ENCODE peak calls at places on chromosomes 4 and X, in four cellular contexts. T is astrocyte, I is endodermal cell, C is AG09309. X is an unnamed sample.

GRCh38 chr4:173319696-173320095 is 14.5 kb downstream of the HMGB2 start:
- DNase-seq in I (no peak), T (no peak), C (no peak), X (peak; percentile 57)

GRCh38 chr4:127922226-127922625 is 41.5 kb downstream of the PLK4 start:
- DNase-seq in T (no peak), C (no peak), I (no peak), X (peak; percentile 22)

GRCh38 chr4:110344165-110344564 is 131.8 kb upstream of the ENPEP start:
- DNase-seq in T (no peak), I (peak; percentile 72), C (no peak), X (peak; percentile 33)

GRCh38 chrX:91081873-91082272 is 352.8 kb upstream of the PABPC5 start:
- DNase-seq in I (no peak), T (no peak), C (no peak), X (no peak)

GRCh38 chr4:52269761-52270160 is 218.7 kb downstream of the SPATA18 start:
- DNase-seq in T (no peak), C (no peak), I (no peak), X (no peak)

GRCh38 chrX:135707880-135708279 is 5.6 kb upstream of the CT45A1 start:
- DNase-seq in C (no peak), T (no peak), I (peak; percentile 82), X (no peak)

GRCh38 chr4:56158483-56158882 is 209.7 kb downstream of the CEP135 start:
- DNase-seq in T (no peak), I (no peak), C (no peak), X (no peak)

GRCh38 chr4:15996773-15997172 is 33.8 kb upstream of the FGFBP2 start:
- DNase-seq in I (no peak), T (no peak), C (no peak), X (no peak)

GRCh38 chrX:129980540-129981206 is 1.8 kb upstream of the BCORL1 start:
- DNase-seq in I (peak; percentile 81), T (no peak), C (no peak), X (no peak)

GRCh38 chr4:138111462-138112000 is 130.6 kb downstream of the SLC7A11 start:
- DNase-seq in C (no peak), T (peak; percentile 63), I (peak; percentile 72), X (peak; percentile 74)

GRCh38 chr4:127622923-127623754 is 9.6 kb upstream of the INTU start:
- DNase-seq in I (peak; percentile 94), C (no peak), T (peak; percentile 25), X (peak; percentile 2)

GRCh38 chrX:110407910-110408545 is 49.4 kb downstream of the RTL9 start:
- DNase-seq in C (no peak), I (peak; percentile 82), T (no peak), X (peak; percentile 80)

GRCh38 chrX:1462596-1463251 is 10.0 kb upstream of the ASMTL start:
- DNase-seq in T (peak; percentile 87), C (peak; percentile 51), I (no peak), X (peak; percentile 79)

GRCh38 chr4:95889662-95890061 is 49.8 kb downstream of the PDHA2 start:
- DNase-seq in I (peak; percentile 77), C (no peak), T (peak; percentile 3), X (no peak)

GRCh38 chrX:30706216-30706775 is 53.1 kb downstream of the GK start:
- DNase-seq in C (no peak), I (no peak), T (no peak), X (no peak)

GRCh38 chrX:6384391-6384790 is 150.5 kb downstream of the VCX3A start:
- DNase-seq in T (no peak), I (no peak), C (no peak), X (no peak)

GRCh38 chr4:132382243-132382642 is 766.9 kb upstream of the PCDH10 start:
- DNase-seq in C (no peak), T (no peak), I (no peak), X (no peak)

GRCh38 chrX:95760356-95760755 is 924.3 kb upstream of the DIAPH2 start:
- DNase-seq in I (no peak), T (no peak), C (no peak), X (no peak)

GRCh38 chrX:95762716-95763115 is 921.9 kb upstream of the DIAPH2 start:
- DNase-seq in I (no peak), T (no peak), C (no peak), X (no peak)

GRCh38 chrX:95764972-95765451 is 919.6 kb upstream of the DIAPH2 start:
- DNase-seq in T (peak; percentile 4), I (peak; percentile 70), C (no peak), X (peak; percentile 59)
- TF ChIP-seq CTCF in T (peak; percentile 39), I (peak; percentile 88), C (peak; percentile 27), X (peak; percentile 51)

DNA sequence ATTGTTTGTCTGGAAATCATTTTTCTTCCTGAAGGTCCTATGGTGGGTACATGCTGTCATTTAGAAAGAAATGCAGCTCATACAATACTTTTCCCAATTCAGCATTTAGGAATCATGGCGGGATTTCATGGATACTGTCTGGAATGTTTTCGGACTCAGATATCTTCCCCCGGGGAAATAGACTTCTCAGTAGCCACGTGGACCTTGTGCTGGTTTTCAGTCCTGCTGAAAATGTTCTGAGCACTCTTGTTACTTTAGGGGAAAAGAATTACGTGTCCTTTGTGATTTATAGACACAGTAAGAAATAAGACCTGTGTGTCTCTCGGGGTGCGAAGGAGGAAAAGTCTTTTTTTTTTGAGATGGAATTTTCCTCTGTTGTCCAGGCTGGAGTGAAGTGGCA is 3.8 kb downstream of the CD99 start:
- DNase-seq in I (no peak), T (no peak), C (no peak), X (peak; percentile 31)
- H3K4me3 ChIP-seq in I (no peak overlapping the region), T (no peak overlapping the region), C (no peak overlapping the region), X (peak overlapping the region; percentile 42)

GRCh38 chr4:181674315-181674714 is 568.9 kb upstream of the TENM3 start:
- DNase-seq in T (peak; percentile 78), C (peak; percentile 86), I (no peak), X (peak; percentile 81)

GRCh38 chr4:181671672-181672071 is 571.5 kb upstream of the TENM3 start:
- DNase-seq in T (no peak), C (no peak), I (no peak), X (no peak)

GRCh38 chr4:181672751-181673150 is 570.5 kb upstream of the TENM3 start:
- DNase-seq in I (no peak), C (no peak), T (no peak), X (no peak)

DNA sequence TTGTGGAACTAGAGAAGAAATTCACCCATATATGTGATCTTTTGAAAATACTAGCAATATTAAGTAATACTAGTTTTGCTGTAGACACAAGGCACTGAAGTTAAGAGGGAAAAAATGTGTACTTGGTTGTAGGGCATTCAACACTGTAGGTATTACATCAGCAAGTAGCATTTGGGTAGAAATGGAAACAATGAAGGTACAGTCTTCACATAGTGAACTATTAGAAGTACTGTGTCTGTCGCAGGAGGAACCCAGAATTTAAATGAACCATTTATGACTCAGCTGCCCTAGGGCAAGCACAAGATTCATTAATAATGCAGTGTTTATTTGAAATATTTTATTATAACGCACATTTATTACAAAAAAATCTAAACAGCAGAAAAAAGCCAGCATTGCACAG is 572.7 kb upstream of the TENM3 start:
- DNase-seq in T (no peak), I (no peak), C (no peak), X (no peak)
- TF ChIP-seq CTCF in T (no peak), I (no peak), C (no peak), X (no peak)

GRCh38 chr4:650461-650860 is 23.6 kb downstream of the ATP5ME start:
- DNase-seq in C (no peak), I (peak; percentile 42), T (no peak), X (no peak)
- H3K4me3 ChIP-seq in C (no peak overlapping the region), I (no peak overlapping the region), T (no peak overlapping the region), X (no peak overlapping the region)

DNA sequence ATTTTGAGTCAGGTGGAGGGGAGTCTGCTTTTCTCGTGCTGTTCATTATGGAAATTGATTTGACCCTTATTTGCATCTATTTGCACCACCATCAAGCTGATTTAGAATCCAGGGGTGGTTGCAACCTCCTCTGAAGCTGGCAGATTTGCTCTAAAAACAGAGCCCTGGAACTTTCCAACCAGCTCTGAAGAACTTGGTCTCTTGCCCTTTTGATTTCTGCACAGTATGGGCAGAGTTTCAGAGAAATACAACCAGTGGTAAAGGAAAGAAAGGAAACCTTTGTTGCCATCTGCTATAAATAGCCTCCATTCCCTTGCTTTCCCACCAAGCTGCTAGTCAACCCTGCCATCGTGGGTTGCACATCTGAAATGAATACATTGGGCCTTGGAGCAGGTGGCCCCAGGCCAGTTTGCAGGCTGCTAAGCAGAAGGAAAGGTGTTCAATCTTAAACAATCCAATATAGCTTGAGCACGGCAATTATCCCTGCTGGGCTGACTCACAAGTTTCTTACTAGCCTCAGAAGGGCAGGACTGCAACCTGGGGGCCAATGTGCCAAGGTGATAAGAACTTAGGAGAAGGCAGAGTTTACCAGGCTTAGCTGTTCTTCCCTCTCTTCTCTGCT is 142.6 kb downstream of the PPARGC1A start:
- DNase-seq in I (peak; percentile 49), T (no peak), C (no peak), X (no peak)
- TF ChIP-seq CTCF in I (no peak), T (no peak), C (no peak), X (no peak)